ENCODE peak calls at places on chromosomes 13 and 19, in seven cellular contexts. W is MV-4-11; P is CD8-positive, alpha-beta memory T cell; O is ovary; Y is GM19239; I is NCI-H1092; T is GM06990. S is an unnamed sample.

GRCh38 chr19:11306337-11306736 is 10.4 kb downstream of the TSPAN16 start:
- DNase-seq in W (no peak), P (no peak), O (no peak), Y (no peak), I (no peak), T (no peak), S (no peak)

GRCh38 chr19:28633223-28634030 is 579.5 kb downstream of the UQCRFS1 start:
- DNase-seq in W (peak), P (peak), O (no peak), Y (no peak), I (no peak), T (peak), S (peak)

GRCh38 chr13:62598708-62599107 is 1183.1 kb upstream of the PCDH20 start:
- DNase-seq in W (no peak), P (no peak), O (no peak), Y (no peak), I (no peak), T (no peak), S (no peak)

GRCh38 chr19:16076958-16077611 is 790 bp downstream of the TPM4 start:
- DNase-seq in W (no peak), P (no peak), O (peak), Y (no peak), I (peak), T (no peak), S (peak)

GRCh38 chr19:57280913-57281425 is 684 bp downstream of the ZNF460 start:
- DNase-seq in W (peak), P (peak), O (no peak), Y (no peak), I (peak), T (peak), S (no peak)

GRCh38 chr13:45781553-45782326 is 69.8 kb downstream of the SIAH3 start:
- DNase-seq in W (no peak), P (no peak), O (no peak), Y (no peak), I (peak), T (no peak), S (peak)

GRCh38 chr19:1989513-1990229 is 25.8 kb downstream of the BTBD2 start:
- DNase-seq in W (no peak), P (no peak), O (no peak), Y (no peak), I (no peak), T (peak), S (no peak)

GRCh38 chr13:51841732-51842131 is 3.2 kb downstream of the TMEM272 start:
- DNase-seq in W (no peak), P (no peak), O (no peak), Y (no peak), I (no peak), T (no peak), S (no peak)

GRCh38 chr13:99416411-99417121 is 84.7 kb upstream of the TM9SF2 start:
- DNase-seq in W (no peak), P (no peak), O (no peak), Y (no peak), I (no peak), T (no peak), S (no peak)

GRCh38 chr13:59588717-59589067 is 575.0 kb downstream of the DIAPH3 start:
- DNase-seq in W (no peak), P (no peak), O (no peak), Y (no peak), I (no peak), T (no peak), S (no peak)

GRCh38 chr13:64675256-64675892 is 2554.8 kb downstream of the PCDH9 start:
- DNase-seq in W (no peak), P (no peak), O (no peak), Y (no peak), I (no peak), T (no peak), S (no peak)

GRCh38 chr13:57627663-57628062 is 3.9 kb upstream of the PCDH17 start:
- DNase-seq in W (peak), P (no peak), O (no peak), Y (no peak), I (peak), T (no peak), S (no peak)

GRCh38 chr13:44396963-44397580 is 23.4 kb downstream of the SERP2 start:
- DNase-seq in W (peak), P (no peak), O (peak), Y (no peak), I (no peak), T (no peak), S (no peak)

GRCh38 chr13:28494861-28495585 is at the start of gene FLT1:
- DNase-seq in W (no peak), P (no peak), O (no peak), Y (peak), I (no peak), T (peak), S (no peak)

GRCh38 chr13:28819046-28819747 is 942 bp upstream of the MTUS2 start:
- DNase-seq in W (peak), P (no peak), O (no peak), Y (peak), I (no peak), T (peak), S (no peak)

GRCh38 chr13:35978607-35979316 is 152.4 kb downstream of the DCLK1 start:
- DNase-seq in W (peak), P (no peak), O (no peak), Y (peak), I (peak), T (no peak), S (peak)

S was measured in NCI-H446.